ENCODE peak calls at places on chromosome 2, in five cellular contexts. B is mesenchymal stem cell, P is H9, O is H1, J is mesendoderm. W is an unnamed sample.

GRCh38 chr2:190607657-190608357 is 41.1 kb upstream of the NAB1 start:
- DNase-seq in B (no peak), P (no peak), O (no peak), J (no peak), W (peak)

GRCh38 chr2:112465373-112465772 is 16.6 kb upstream of the TTL start:
- DNase-seq in B (peak), P (no peak), O (no peak), J (peak), W (peak)

GRCh38 chr2:230974096-230974913 is 21.6 kb upstream of the SPATA3 start:
- DNase-seq in B (peak), P (no peak), O (no peak), J (no peak), W (peak)

GRCh38 chr2:30978854-30979253 is 159.4 kb downstream of the GALNT14 start:
- DNase-seq in B (no peak), P (peak), O (no peak), J (no peak), W (no peak)

GRCh38 chr2:119225084-119225864 is 1.6 kb downstream of the STEAP3 start:
- DNase-seq in B (no peak), P (no peak), O (no peak), J (peak), W (peak)

GRCh38 chr2:153568105-153568504 is 89.5 kb upstream of the RPRM start:
- DNase-seq in B (no peak), P (no peak), O (no peak), J (no peak), W (no peak)

GRCh38 chr2:9763356-9764152 is 79.7 kb upstream of the TAF1B start:
- DNase-seq in B (no peak), P (no peak), O (no peak), J (no peak), W (peak)

GRCh38 chr2:60586081-60586480 is 32.6 kb upstream of the BCL11A start:
- DNase-seq in B (no peak), P (no peak), O (peak), J (no peak), W (no peak)

GRCh38 chr2:209368406-209368805 is 55.4 kb upstream of the MAP2 start:
- DNase-seq in B (no peak), P (no peak), O (no peak), J (no peak), W (no peak)

GRCh38 chr2:74835831-74836674 is 2.1 kb downstream of the HK2 start:
- DNase-seq in B (peak), P (peak), O (no peak), J (peak), W (peak)

GRCh38 chr2:74834806-74835755 is 1.2 kb downstream of the HK2 start:
- DNase-seq in B (peak), P (peak), O (peak), J (peak), W (peak)

GRCh38 chr2:74836675-74837401 is 2.9 kb downstream of the HK2 start:
- DNase-seq in B (no peak), P (peak), O (peak), J (peak), W (no peak)

GRCh38 chr2:74831693-74832530 is 2.0 kb upstream of the HK2 start:
- DNase-seq in B (peak), P (no peak), O (no peak), J (peak), W (peak)

GRCh38 chr2:74833418-74834233 is at the start of gene HK2:
- DNase-seq in B (peak), P (peak), O (peak), J (peak), W (peak)
- H3K23ac ChIP-seq in B (peak), P (no peak), O (no peak), J (peak), W (peak)

GRCh38 chr2:42030196-42030759 is 17.5 kb upstream of the PKDCC start:
- DNase-seq in B (no peak), P (peak), O (no peak), J (peak), W (no peak)
- H3K4ac ChIP-seq in B (peak), P (no peak), O (peak), J (no peak), W (no peak)

DNA sequence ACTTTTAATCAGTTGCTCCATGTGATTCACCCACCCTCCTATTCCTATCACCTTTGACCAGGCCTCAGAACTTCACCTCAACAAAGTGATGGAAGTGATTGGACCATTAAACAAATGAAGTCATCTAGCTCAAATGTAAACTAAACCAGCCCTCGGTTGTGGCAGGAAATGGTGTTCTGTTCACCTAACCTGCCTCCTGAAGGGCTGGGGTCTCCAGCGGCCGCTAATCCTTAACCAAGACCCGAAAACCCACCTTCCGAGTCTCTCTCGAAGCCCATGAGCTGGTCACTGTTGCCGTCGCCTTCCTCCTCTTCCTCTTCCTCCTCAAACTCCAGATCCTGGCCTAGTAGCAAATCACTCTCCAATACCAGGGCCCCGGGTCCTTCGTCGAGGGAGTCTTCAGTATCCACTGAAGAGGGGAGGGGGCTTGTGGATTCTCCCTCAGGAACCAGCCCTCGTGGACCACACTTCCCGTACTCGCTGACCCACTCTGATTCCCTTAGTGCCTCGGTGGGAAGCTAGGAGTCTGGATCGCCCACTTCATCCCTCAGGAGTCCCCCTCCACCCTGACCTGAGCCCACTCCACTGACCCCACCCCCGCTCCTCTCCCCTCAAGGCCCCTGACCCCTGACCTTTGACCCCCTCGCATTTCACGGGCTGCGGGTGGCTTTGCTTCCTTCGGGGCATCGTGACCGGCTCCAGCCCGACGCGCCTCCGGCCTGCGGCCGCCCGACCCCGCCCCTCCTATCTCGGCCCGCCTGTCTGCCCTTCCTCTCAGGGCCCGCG is 501 bp downstream of the ZNF513 start:
- DNase-seq in B (peak), P (peak), O (no peak), J (peak), W (peak)
- H3K23ac ChIP-seq in B (peak), P (no peak), O (no peak), J (no peak), W (peak)

DNA sequence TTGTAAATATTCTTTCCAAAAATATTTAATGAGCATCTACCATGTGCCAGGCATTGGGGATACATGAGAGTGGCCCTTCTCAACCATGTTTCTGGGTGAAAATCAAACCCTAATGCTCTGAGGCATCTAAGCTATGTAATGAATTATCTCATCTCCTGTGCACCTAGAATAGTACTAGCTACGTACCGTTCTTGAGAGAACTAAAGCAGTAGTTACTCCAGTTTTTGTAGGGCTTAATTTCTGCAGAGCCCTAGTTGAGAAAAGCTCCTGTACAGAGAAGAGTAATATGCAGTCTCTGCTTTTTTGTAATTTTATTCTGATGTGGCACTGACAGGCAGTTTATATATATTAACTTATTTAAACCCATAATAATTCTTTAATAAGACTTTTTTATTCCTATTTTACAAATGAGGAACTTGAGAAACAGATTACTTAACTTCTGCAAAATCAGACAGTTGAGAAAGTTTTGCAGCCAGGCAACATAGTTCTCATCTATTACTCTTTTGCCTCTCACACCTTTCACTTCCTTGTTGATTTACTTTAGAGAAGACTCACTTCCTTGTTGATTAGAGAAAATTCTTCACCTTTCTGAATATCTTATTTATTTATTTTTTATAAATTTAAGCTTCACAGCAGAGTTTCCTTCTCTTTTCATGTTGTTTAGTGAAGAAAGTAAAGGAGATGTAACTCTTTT is 3.1 kb downstream of the SPOPL start:
- DNase-seq in B (no peak), P (no peak), O (no peak), J (no peak), W (no peak)
- H3K4ac ChIP-seq in B (no peak), P (no peak), O (no peak), J (no peak), W (no peak)

GRCh38 chr2:202378661-202379338 is 2.7 kb downstream of the BMPR2 start:
- DNase-seq in B (no peak), P (no peak), O (no peak), J (no peak), W (no peak)

GRCh38 chr2:202375611-202376408 is at the start of gene BMPR2:
- DNase-seq in B (peak), P (peak), O (peak), J (peak), W (peak)

GRCh38 chr2:202376460-202377307 is 557 bp downstream of the BMPR2 start:
- DNase-seq in B (peak), P (no peak), O (peak), J (peak), W (peak)

GRCh38 chr2:202378001-202378400 is 1.9 kb downstream of the BMPR2 start:
- DNase-seq in B (no peak), P (no peak), O (no peak), J (no peak), W (no peak)

DNA sequence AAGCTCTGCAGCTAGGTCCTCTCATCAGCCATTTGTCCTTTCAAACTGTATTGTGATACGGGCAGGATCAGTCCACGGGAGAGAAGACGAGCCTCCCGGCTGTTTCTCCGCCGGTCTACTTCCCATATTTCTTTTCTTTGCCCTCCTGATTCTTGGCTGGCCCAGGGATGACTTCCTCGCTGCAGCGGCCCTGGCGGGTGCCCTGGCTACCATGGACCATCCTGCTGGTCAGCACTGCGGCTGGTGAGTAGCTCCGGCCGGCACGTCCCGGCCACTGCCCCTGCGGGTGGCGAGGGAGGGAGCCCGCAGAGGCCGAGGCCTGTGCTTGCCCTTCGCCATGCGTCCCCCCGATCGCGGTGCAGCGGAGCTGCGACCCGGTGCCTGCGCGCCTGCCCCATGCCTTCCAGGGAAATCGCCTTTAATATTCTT is 1.2 kb downstream of the BMPR2 start:
- DNase-seq in B (peak), P (peak), O (peak), J (no peak), W (peak)
- H3K23ac ChIP-seq in B (no peak), P (no peak), O (peak), J (peak), W (peak)

DNA sequence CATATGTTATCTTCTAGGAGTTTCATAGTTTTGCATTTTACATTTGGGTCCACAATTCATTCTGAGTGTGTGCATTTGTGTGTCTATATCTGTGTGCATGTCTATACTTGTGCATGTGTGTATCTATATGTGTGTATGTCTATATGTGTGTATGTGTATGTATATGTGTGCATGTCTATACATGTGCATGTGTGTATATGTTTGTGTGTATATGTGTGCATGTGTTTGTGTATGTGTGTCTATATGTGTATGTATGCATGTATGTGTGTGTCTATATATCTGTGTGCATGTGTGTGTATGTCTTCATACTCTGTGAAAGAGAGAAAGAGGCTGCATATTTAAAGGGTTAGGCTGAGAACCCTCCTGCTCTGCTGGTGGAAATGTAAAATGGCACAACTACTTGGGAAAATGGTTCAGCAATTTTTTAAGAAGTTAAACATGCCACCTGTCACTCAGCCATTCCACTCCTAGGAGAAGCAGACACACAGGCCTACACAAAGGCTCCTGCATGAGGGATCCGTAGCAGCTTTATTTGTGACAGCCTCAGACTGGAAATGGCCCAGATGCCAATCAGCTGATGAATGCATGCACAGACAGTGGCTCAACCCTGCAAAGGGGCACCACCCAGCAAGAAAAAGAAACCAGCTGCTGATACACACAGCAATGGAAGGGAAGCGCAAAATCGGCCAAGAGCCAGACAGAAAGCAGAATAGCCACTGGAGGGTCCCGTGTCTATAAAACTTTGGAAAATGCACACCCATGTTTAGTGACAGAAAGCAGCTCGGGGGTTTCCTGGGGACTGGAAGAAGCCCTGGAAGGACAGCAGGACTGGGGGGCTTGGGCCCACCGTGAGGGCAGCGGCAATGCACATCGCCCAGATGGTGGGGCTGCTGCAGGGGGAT is 146.8 kb downstream of the SEPTIN10 start:
- DNase-seq in B (peak), P (no peak), O (no peak), J (no peak), W (peak)
- H3K4ac ChIP-seq in B (no peak), P (no peak), O (peak), J (no peak), W (no peak)

DNA sequence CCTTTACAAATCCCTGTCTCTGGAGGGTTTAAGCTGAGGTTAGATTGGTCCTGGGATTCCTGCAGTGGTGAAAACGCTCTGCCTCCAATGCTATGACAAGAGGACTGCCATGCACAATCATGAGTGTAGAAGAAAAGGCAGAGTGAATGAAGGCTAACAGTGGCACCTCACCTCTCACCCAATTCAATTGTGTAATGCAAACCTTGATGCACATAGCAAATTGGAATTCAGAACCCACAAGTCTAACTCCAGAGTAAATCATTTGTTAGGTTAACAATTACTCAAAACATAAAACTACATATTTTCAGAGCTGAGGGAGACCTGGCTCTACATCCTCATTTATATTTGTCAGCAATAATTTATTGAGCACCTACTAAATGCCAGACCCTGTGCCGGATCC is 1.8 kb downstream of the TGFBRAP1 start:
- DNase-seq in B (peak), P (no peak), O (no peak), J (no peak), W (no peak)
- H3K23ac ChIP-seq in B (no peak), P (no peak), O (no peak), J (no peak), W (no peak)

GRCh38 chr2:183032200-183032794 is 6.0 kb downstream of the NCKAP1 start:
- DNase-seq in B (peak), P (no peak), O (no peak), J (no peak), W (peak)
- H3K4ac ChIP-seq in B (no peak), P (no peak), O (no peak), J (no peak), W (no peak)

GRCh38 chr2:109614715-109615636 is 812 bp downstream of the SOWAHC start:
- DNase-seq in B (peak), P (peak), O (peak), J (peak), W (no peak)
- H3K23ac ChIP-seq in B (peak), P (no peak), O (no peak), J (peak), W (peak)

DNA sequence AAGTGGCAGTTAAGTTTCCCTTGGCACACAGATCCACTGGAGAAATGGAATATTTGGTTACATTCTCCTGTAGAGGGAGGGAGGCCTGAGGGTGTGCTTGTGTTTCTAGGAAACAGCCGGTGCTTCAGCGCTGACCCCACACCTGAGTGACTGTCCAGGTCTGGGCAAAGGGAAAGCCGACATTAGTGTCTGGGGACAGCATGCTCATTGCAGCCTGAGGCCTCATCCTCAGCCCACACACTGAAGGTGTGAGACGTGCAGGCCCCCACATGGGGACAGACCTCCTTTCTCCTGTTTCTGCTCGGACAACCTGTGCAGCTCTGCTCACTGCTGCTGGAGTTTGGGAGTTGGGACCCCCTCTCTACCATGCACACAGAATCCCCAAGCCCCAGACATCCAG is 178.3 kb downstream of the ACKR3 start:
- DNase-seq in B (no peak), P (no peak), O (no peak), J (no peak), W (no peak)
- H3K4ac ChIP-seq in B (peak), P (no peak), O (no peak), J (no peak), W (no peak)